ENCODE peak calls at places on chromosome 5, in seven cellular contexts. V is lower lobe of right lung, A is ascending aorta, H is testis, R is psoas muscle, K is neural progenitor cell, T is IMR-90. J is an unnamed sample.
A peak's percentile ranks its signal among the peaks of the same experiment; 100 is the strongest.

GRCh38 chr5:43769576-43770352 is 166.8 kb downstream of the NNT start:
- DNase-seq in V (no peak), R (no peak), H (no peak), T (peak; percentile 91), K (no peak), A (peak; percentile 80), J (no peak)

GRCh38 chr5:74507596-74507995 is 132.9 kb downstream of the ENC1 start:
- DNase-seq in V (no peak), K (peak; percentile 20), H (no peak), T (no peak), A (no peak), R (no peak), J (no peak)

GRCh38 chr5:175573493-175574269 is 84.2 kb upstream of the HRH2 start:
- DNase-seq in K (no peak), H (no peak), A (peak; percentile 51), R (no peak), T (no peak), V (no peak), J (no peak)

GRCh38 chr5:74286734-74287705 is 353.5 kb downstream of the ENC1 start:
- DNase-seq in T (no peak), V (no peak), H (no peak), R (no peak), K (no peak), A (no peak), J (no peak)

GRCh38 chr5:174793684-174794328 is 69.4 kb downstream of the MSX2 start:
- DNase-seq in T (peak; percentile 43), A (peak; percentile 61), R (peak; percentile 65), H (peak; percentile 80), K (peak; percentile 89), V (peak; percentile 59), J (peak; percentile 83)

GRCh38 chr5:150613991-150614650 is 26.3 kb upstream of the SYNPO start:
- DNase-seq in T (no peak), R (peak; percentile 52), A (no peak), K (no peak), V (no peak), H (peak; percentile 72), J (no peak)

GRCh38 chr5:38591450-38591849 is 35.0 kb upstream of the LIFR start:
- DNase-seq in T (peak; percentile 30), R (no peak), V (no peak), H (no peak), K (no peak), A (no peak), J (no peak)

GRCh38 chr5:103834216-103834615 is 271.6 kb upstream of the NUDT12 start:
- DNase-seq in V (no peak), A (no peak), R (no peak), T (no peak), K (no peak), H (no peak), J (no peak)

GRCh38 chr5:29811914-29812679 is 1381.4 kb upstream of the CDH6 start:
- DNase-seq in A (no peak), R (no peak), V (no peak), K (peak; percentile 52), T (no peak), H (peak; percentile 28), J (no peak)

GRCh38 chr5:143054480-143054941 is 284.3 kb downstream of the ARHGAP26 start:
- DNase-seq in T (peak; percentile 60), V (no peak), H (no peak), R (no peak), K (no peak), A (no peak), J (no peak)

GRCh38 chr5:87780831-87781760 is 368.4 kb upstream of the CCNH start:
- DNase-seq in A (peak; percentile 78), H (peak; percentile 89), R (peak; percentile 87), K (peak; percentile 95), V (peak; percentile 67), T (peak; percentile 74), J (peak; percentile 84)

GRCh38 chr5:100776244-100776643 is 126.8 kb downstream of the ST8SIA4 start:
- DNase-seq in T (peak; percentile 10), K (no peak), R (no peak), H (no peak), V (no peak), A (no peak), J (no peak)

GRCh38 chr5:32265902-32266301 is 46.8 kb downstream of the MTMR12 start:
- DNase-seq in K (no peak), H (no peak), V (no peak), A (no peak), R (no peak), T (no peak), J (no peak)

GRCh38 chr5:137737349-137738256 is 1.7 kb upstream of the KLHL3 start:
- DNase-seq in H (no peak), V (no peak), R (no peak), A (no peak), K (no peak), T (peak; percentile 74), J (no peak)

GRCh38 chr5:95080456-95080855 is 204.4 kb downstream of the MCTP1 start:
- DNase-seq in R (no peak), K (no peak), A (no peak), T (no peak), V (no peak), H (no peak), J (no peak)

GRCh38 chr5:122236270-122236669 is 75.8 kb upstream of the SNCAIP start:
- DNase-seq in K (no peak), V (no peak), H (no peak), A (no peak), T (peak; percentile 6), R (no peak), J (no peak)

GRCh38 chr5:14268236-14268701 is 125.1 kb downstream of the TRIO start:
- DNase-seq in H (no peak), R (peak; percentile 72), T (peak; percentile 81), V (no peak), A (peak; percentile 81), K (no peak), J (no peak)

GRCh38 chr5:52798952-52799351 is 11.2 kb downstream of the ITGA1 start:
- DNase-seq in T (no peak), R (no peak), H (no peak), A (no peak), V (no peak), K (no peak), J (no peak)

GRCh38 chr5:52801329-52801728 is 13.6 kb downstream of the ITGA1 start:
- DNase-seq in K (peak; percentile 58), R (no peak), H (no peak), V (no peak), A (no peak), T (peak; percentile 46), J (no peak)

GRCh38 chr5:52799983-52800393 is 12.3 kb downstream of the ITGA1 start:
- DNase-seq in R (peak; percentile 98), K (peak; percentile 98), H (peak; percentile 95), A (peak; percentile 96), T (peak; percentile 94), V (peak; percentile 97), J (peak; percentile 99)

GRCh38 chr5:52799358-52799982 is 11.8 kb downstream of the ITGA1 start:
- DNase-seq in H (peak; percentile 48), A (peak; percentile 87), V (peak; percentile 58), K (peak; percentile 82), T (peak; percentile 79), R (peak; percentile 69), J (peak; percentile 77)

GRCh38 chr5:52800394-52801213 is 12.9 kb downstream of the ITGA1 start:
- DNase-seq in A (peak; percentile 88), T (peak; percentile 82), V (peak; percentile 75), R (peak; percentile 79), K (peak; percentile 73), H (peak; percentile 52), J (peak; percentile 91)
- H3K9me3 ChIP-seq in A (no peaks in the 10 kb centered on the region), T (no peaks in the 10 kb centered on the region), V (no peaks in the 10 kb centered on the region), R (no peaks in the 10 kb centered on the region), K (no peaks in the 10 kb centered on the region), H (no peaks in the 10 kb centered on the region), J (no peaks in the 10 kb centered on the region)

GRCh38 chr5:157366741-157367684 is 93.0 kb upstream of the NIPAL4 start:
- DNase-seq in R (no peak), A (peak; percentile 72), H (peak; percentile 69), T (peak; percentile 84), V (no peak), K (peak; percentile 72), J (no peak)
- TF ChIP-seq CTCF in R (peak; percentile 47), A (peak; percentile 53), H (peak; percentile 35), T (peak; percentile 92), V (peak; percentile 25), K (peak; percentile 76), J (peak; percentile 18)

GRCh38 chr5:141403387-141403786 is 809 bp downstream of the PCDHGA9 start:
- DNase-seq in V (no peak), A (no peak), K (no peak), H (no peak), T (no peak), R (no peak), J (no peak)
- H3K9me3 ChIP-seq in V (peaks cover 54% of the 10 kb centered on the region), A (peaks cover 100% of the 10 kb centered on the region), K (peaks cover 16% of the 10 kb centered on the region), H (no peaks in the 10 kb centered on the region), T (peaks cover 58% of the 10 kb centered on the region), R (peaks cover 4% of the 10 kb centered on the region), J (peaks cover 59% of the 10 kb centered on the region)

GRCh38 chr5:148829248-148829594 is 2.8 kb downstream of the ADRB2 start:
- DNase-seq in V (no peak), R (no peak), K (no peak), A (no peak), T (no peak), H (no peak), J (no peak)

GRCh38 chr5:148829734-148830133 is 3.3 kb downstream of the ADRB2 start:
- DNase-seq in T (no peak), H (no peak), K (no peak), V (no peak), R (peak; percentile 55), A (no peak), J (no peak)

GRCh38 chr5:148827723-148828122 is 1.3 kb downstream of the ADRB2 start:
- DNase-seq in A (no peak), K (no peak), H (no peak), T (peak; percentile 18), V (no peak), R (no peak), J (no peak)

GRCh38 chr5:148830220-148830619 is 3.8 kb downstream of the ADRB2 start:
- DNase-seq in A (no peak), H (no peak), K (no peak), R (no peak), V (no peak), T (no peak), J (no peak)

DNA sequence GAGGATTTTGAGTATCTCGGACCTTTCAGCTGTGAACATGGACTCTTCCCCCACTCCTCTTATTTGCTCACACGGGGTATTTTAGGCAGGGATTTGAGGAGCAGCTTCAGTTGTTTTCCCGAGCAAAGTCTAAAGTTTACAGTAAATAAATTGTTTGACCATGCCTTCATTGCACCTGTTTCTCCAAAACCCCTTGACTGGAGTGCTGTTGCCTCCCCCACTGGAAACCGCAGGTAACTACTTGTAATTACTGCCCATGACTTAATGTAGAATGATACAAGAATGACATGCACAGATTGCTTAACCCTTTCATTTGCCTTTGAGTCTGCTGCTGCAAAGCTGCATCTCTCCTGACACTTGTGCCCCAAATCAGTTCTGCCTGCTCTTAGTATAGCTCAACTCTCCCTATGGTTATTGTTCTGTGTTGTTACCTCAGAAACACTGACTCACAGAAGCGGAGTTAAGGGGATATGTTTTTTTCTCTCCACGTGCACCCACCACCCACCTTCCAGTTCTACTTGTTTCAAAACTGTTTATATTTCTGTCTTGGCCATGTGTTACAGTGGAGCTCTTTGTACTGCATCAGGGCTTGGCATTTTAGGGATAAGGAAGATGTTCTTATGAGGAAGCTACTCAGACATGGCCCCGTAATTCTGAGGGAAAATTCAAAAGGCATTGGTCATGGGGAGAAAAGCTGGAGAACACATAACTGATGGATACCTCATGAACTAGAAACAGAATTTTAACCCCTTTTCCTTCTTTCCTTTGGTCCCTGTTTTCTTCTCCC is 2.2 kb downstream of the ADRB2 start:
- DNase-seq in K (no peak), A (no peak), R (no peak), V (no peak), T (peak; percentile 38), H (no peak), J (no peak)
- TF ChIP-seq CTCF in K (no peak), A (no peak), R (peak; percentile 13), V (peak; percentile 20), T (no peak), H (no peak), J (no peak)